ENCODE peak calls at places on chromosome 21, in six cellular contexts. M, O, C, P, E and L are unnamed samples. For H3K4me1, the result is how much of the 10 kb centered on the place peaks cover.

GRCh38 chr21:29849735-29850176 is 90.0 kb downstream of the GRIK1 start:
- DNase-seq in O (peak), M (peak), P (peak), C (no peak), E (peak), L (peak)

GRCh38 chr21:29340228-29340627 is 41.5 kb downstream of the BACH1 start:
- DNase-seq in M (no peak), P (no peak), E (no peak), O (no peak), C (no peak), L (no peak)

GRCh38 chr21:21137986-21138385 is 139.8 kb downstream of the NCAM2 start:
- DNase-seq in P (no peak), C (no peak), M (no peak), E (no peak), O (no peak), L (no peak)

GRCh38 chr21:14771587-14771986 is 225.5 kb upstream of the SAMSN1 start:
- DNase-seq in O (no peak), E (no peak), C (no peak), P (peak), M (no peak), L (no peak)

GRCh38 chr21:43289966-43290365 is 121.2 kb downstream of the CRYAA start:
- DNase-seq in C (peak), E (no peak), M (no peak), P (no peak), O (no peak), L (peak)

GRCh38 chr21:28742527-28742926 is 250.2 kb downstream of the LTN1 start:
- DNase-seq in E (no peak), P (no peak), O (no peak), M (no peak), C (no peak), L (no peak)

GRCh38 chr21:31675960-31676359 is 16.5 kb downstream of the SOD1 start:
- DNase-seq in M (no peak), E (no peak), O (peak), P (no peak), C (no peak), L (no peak)

GRCh38 chr21:15060776-15061175 is 4.0 kb downstream of the NRIP1 start:
- DNase-seq in M (no peak), E (no peak), P (no peak), C (no peak), O (no peak), L (no peak)

GRCh38 chr21:15480160-15480559 is 249.6 kb upstream of the USP25 start:
- DNase-seq in O (no peak), P (no peak), M (no peak), E (no peak), C (no peak), L (no peak)

GRCh38 chr21:31732891-31733520 is 1.1 kb upstream of the SCAF4 start:
- DNase-seq in O (peak), P (peak), M (no peak), E (no peak), C (no peak), L (no peak)

GRCh38 chr21:27171704-27172103 is 204.8 kb upstream of the ADAMTS5 start:
- DNase-seq in E (no peak), P (no peak), O (no peak), M (no peak), C (no peak), L (no peak)

GRCh38 chr21:26096972-26097371 is 73.6 kb downstream of the APP start:
- DNase-seq in O (no peak), M (no peak), E (no peak), C (no peak), P (no peak), L (no peak)

GRCh38 chr21:28442624-28443023 is 550.1 kb downstream of the LTN1 start:
- DNase-seq in C (no peak), E (no peak), O (no peak), M (no peak), P (no peak), L (no peak)

GRCh38 chr21:15682182-15682895 is 47.4 kb upstream of the USP25 start:
- DNase-seq in C (no peak), O (no peak), E (no peak), M (no peak), P (no peak), L (no peak)

GRCh38 chr21:33317226-33317625 is 7.5 kb upstream of the IFNAR1 start:
- DNase-seq in O (no peak), C (no peak), M (no peak), E (no peak), P (no peak), L (no peak)

GRCh38 chr21:33042812-33043211 is 17.1 kb downstream of the OLIG2 start:
- DNase-seq in M (no peak), E (no peak), C (no peak), P (no peak), O (no peak), L (no peak)

GRCh38 chr21:36575306-36575705 is 95.4 kb upstream of the CLDN14 start:
- DNase-seq in C (no peak), P (no peak), E (no peak), M (no peak), O (no peak), L (no peak)

DNA sequence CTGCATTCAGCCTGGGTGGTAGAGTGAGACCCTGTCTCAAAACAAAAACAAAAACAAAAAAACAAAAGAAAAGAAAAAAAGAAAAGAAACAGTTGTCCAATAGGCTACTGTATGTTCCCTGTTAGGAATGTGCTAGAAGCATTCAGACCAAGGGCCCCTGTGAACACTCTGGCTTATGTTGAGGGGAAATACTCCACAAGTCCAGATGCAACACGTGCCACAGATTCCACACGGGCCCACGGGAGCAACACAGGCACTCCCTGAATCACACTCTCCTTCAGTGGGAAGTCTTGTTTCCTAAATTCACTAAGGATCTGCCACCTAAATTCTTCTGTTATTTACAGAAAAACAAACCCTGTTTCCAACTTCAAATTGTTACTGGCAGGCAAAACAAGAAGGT is 291.1 kb downstream of the PCP4 start:
- DNase-seq in O (no peak), M (peak), C (no peak), P (no peak), E (no peak), L (no peak)
- H3K4me1 ChIP-seq in O (under half), M (under half), C (under half), P (under half), E (under half), L (under half)

GRCh38 chr21:46099476-46099875 is 1.6 kb downstream of the COL6A2 start:
- DNase-seq in C (peak), P (peak), E (no peak), O (no peak), M (peak), L (peak)

GRCh38 chr21:46098303-46099141 is 610 bp downstream of the COL6A2 start:
- DNase-seq in M (no peak), C (peak), E (no peak), O (no peak), P (peak), L (peak)

GRCh38 chr21:46096997-46097825 is 701 bp upstream of the COL6A2 start:
- DNase-seq in E (no peak), P (peak), C (peak), O (no peak), M (no peak), L (no peak)

GRCh38 chr21:46096596-46096981 is 1.3 kb upstream of the COL6A2 start:
- DNase-seq in E (no peak), P (no peak), M (peak), C (no peak), O (no peak), L (no peak)

DNA sequence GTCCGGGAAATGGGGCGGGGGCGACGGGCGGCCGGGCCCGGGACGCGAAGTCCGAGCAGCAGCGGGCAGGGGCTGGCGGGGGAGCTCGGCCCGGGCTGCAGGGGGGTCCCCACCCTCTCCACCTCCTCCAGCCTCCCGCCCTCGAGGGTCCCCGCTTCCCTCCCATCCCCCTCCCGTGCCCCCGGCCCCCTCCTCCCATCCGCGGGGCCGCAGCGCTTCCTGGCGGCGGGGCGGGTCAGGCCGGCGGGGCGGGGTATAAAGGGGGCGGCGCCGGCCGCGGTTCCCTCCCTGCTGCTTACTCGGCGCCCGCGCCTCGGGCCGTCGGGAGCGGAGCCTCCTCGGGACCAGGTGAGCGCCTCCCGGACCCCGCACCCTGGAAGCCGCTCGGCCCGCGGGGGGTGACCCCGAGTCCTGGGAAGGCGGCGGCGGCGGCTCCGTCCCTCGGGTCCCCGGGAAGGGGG is at the start of gene COL6A2:
- DNase-seq in E (no peak), O (no peak), M (peak), P (peak), C (peak), L (peak)
- TF ChIP-seq CTCF in E (no peak), O (no peak), M (no peak), P (no peak), C (peak), L (peak)

GRCh38 chr21:42118901-42119300 is 47.8 kb downstream of the UMODL1 start:
- DNase-seq in E (no peak), C (peak), P (no peak), M (no peak), O (peak), L (no peak)
- H3K4me1 ChIP-seq in E (under half), C (under half), P (under half), M (under half), O (half or more), L (under half)

DNA sequence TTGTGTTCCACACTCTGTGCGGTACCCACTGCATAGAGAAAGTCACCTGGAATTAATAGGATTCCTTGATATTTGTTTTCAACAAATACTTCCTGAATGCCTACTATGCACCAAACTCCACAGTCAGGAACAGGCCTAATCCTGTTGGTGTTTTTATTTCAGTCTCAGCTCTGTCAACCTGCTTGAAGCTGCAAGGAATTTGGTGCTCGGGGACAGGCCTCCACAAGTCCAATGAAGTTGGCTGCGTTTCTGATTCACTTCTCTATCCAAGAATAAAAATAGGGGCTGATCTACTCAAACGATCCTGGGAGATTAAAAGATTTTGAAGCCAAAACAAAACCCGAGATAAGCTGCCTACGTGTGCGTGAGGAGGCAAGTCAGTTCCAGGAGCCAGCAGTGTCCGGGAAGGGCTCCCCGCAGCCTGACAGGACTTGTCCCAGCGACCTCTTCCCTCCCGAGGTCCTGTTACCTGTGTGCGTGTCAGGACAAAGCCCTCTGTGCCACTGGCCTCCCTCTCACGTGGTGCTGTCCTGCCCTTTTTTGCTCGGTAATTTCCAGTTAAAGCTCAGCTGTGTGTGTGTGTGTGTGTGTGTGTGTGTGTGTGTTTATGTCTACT is 98.0 kb downstream of the ETS2 start:
- DNase-seq in C (no peak), O (no peak), M (no peak), P (no peak), E (no peak), L (no peak)
- TF ChIP-seq CTCF in C (no peak), O (no peak), M (no peak), P (no peak), E (no peak), L (no peak)

GRCh38 chr21:46006547-46007497 is 25.3 kb downstream of the COL6A1 start:
- DNase-seq in P (no peak), O (no peak), C (peak), M (no peak), E (no peak), L (no peak)
- H3K4me1 ChIP-seq in P (under half), O (under half), C (under half), M (under half), E (under half), L (under half)

GRCh38 chr21:18384771-18385170 is 18.8 kb downstream of the TMPRSS15 start:
- DNase-seq in M (no peak), O (peak), P (no peak), E (no peak), C (no peak), L (no peak)
- TF ChIP-seq CTCF in M (no peak), O (peak), P (peak), E (peak), C (peak), L (peak)

GRCh38 chr21:37873655-37874054 is 42.6 kb downstream of the KCNJ6 start:
- DNase-seq in O (no peak), P (no peak), C (no peak), M (no peak), E (no peak), L (no peak)
- H3K4me1 ChIP-seq in O (under half), P (under half), C (under half), M (under half), E (under half), L (under half)

GRCh38 chr21:35048706-35049617 is at the start of gene RUNX1:
- DNase-seq in P (peak), E (peak), O (peak), C (peak), M (peak), L (no peak)
- TF ChIP-seq CTCF in P (no peak), E (no peak), O (no peak), C (no peak), M (no peak), L (no peak)

DNA sequence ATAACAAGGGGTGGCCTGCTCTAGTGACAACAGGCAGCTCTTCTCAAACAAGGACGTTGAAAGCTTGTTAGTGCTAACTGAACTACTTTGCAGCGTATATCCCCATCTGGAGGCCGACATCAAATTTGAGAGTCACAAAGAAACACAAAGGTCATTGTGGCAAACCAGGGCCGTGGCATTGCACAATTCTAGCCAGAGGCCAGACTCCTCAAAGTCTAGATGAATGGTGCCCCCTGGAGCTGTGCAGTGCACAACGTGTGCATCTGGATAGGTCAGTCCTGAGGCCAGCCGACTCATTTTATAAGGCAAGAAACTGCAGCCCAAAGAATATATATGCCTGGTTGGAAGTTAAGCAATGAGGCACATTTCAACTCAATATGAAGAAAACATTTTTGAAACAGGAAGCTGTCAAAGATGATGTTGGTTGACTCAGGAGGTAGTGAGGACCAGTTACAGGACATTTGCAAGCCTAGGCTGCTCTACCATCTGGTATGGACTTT is 459.3 kb upstream of the RUNX1 start:
- DNase-seq in E (no peak), C (peak), O (peak), P (peak), M (peak), L (peak)
- H3K4me1 ChIP-seq in E (under half), C (under half), O (under half), P (under half), M (under half), L (under half)

GRCh38 chr21:45329261-45330074 is 41.8 kb upstream of the POFUT2 start:
- DNase-seq in O (no peak), P (peak), E (no peak), C (peak), M (no peak), L (peak)
- TF ChIP-seq CTCF in O (no peak), P (no peak), E (no peak), C (no peak), M (no peak), L (no peak)